ENCODE peak calls at places on chromosomes 1 and 21, in seven cellular contexts. E is SK-N-SH; T is CD8-positive, alpha-beta T cell; W is lower lobe of right lung; D is Calu3; S is fibroblast of mammary gland; G is PC-9. J is an unnamed sample.

GRCh38 chr1:116826818-116827606 is 72.8 kb downstream of the CD2 start:
- DNase-seq in S (peak; percentile 39), D (peak; percentile 1), W (no peak), E (no peak), G (no peak), T (no peak), J (no peak)

GRCh38 chr1:37438971-37439671 is 35.3 kb upstream of the ZC3H12A start:
- DNase-seq in E (no peak), G (no peak), D (no peak), W (no peak), T (no peak), S (no peak), J (no peak)

GRCh38 chr1:184051138-184051484 is 419 bp upstream of the TSEN15 start:
- DNase-seq in S (no peak), T (no peak), D (no peak), W (no peak), E (no peak), G (no peak), J (no peak)

GRCh38 chr1:147720557-147720956 is 39.8 kb downstream of the GJA5 start:
- DNase-seq in E (no peak), S (no peak), D (no peak), G (no peak), T (no peak), W (no peak), J (no peak)

GRCh38 chr1:70633004-70633403 is 221.9 kb downstream of the CTH start:
- DNase-seq in E (no peak), W (no peak), G (no peak), T (no peak), D (no peak), S (peak; percentile 3), J (no peak)

GRCh38 chr1:160066829-160067720 is 2.9 kb downstream of the KCNJ10 start:
- DNase-seq in D (no peak), W (no peak), G (no peak), E (no peak), T (no peak), S (no peak), J (no peak)

GRCh38 chr1:66929999-66930822 is 5.4 kb downstream of the MIER1 start:
- DNase-seq in D (peak; percentile 98), S (peak; percentile 88), W (peak; percentile 96), E (peak; percentile 95), T (peak; percentile 88), G (peak; percentile 72), J (peak; percentile 46)

GRCh38 chr1:17189632-17190525 is 15.0 kb upstream of the PADI1 start:
- DNase-seq in D (peak; percentile 74), W (no peak), S (peak; percentile 79), G (peak; percentile 90), E (no peak), T (no peak), J (no peak)

GRCh38 chr1:162023181-162023546 is 505 bp downstream of the OLFML2B start:
- DNase-seq in E (no peak), W (no peak), D (no peak), G (no peak), S (no peak), T (no peak), J (no peak)

GRCh38 chr1:227774721-227775665 is 39.8 kb downstream of the SNAP47 start:
- DNase-seq in G (no peak), D (no peak), E (no peak), W (no peak), S (peak; percentile 78), T (no peak), J (no peak)

GRCh38 chr21:28485301-28486022 is 507.2 kb downstream of the LTN1 start:
- DNase-seq in G (no peak), D (no peak), S (peak; percentile 93), T (no peak), E (no peak), W (no peak), J (no peak)

GRCh38 chr1:220290163-220290761 is 18.0 kb upstream of the RAB3GAP2 start:
- DNase-seq in T (no peak), D (no peak), W (no peak), E (no peak), G (no peak), S (no peak), J (no peak)

GRCh38 chr21:20083336-20083735 is 914.9 kb upstream of the NCAM2 start:
- DNase-seq in W (no peak), S (no peak), T (no peak), D (no peak), G (no peak), E (no peak), J (no peak)
- TF ChIP-seq CTCF in W (no peak), S (no peak), T (no peak), D (no peak), G (no peak), E (no peak), J (no peak)

GRCh38 chr21:34360488-34361241 is 3.1 kb upstream of the KCNE2 start:
- DNase-seq in D (no peak), W (no peak), G (no peak), S (no peak), E (no peak), T (no peak), J (no peak)
- TF ChIP-seq CTCF in D (no peak), W (no peak), G (no peak), S (no peak), E (no peak), T (no peak), J (peak; percentile 2)

GRCh38 chr1:153977250-153978240 is at the start of gene JTB:
- DNase-seq in E (peak; percentile 89), G (peak; percentile 73), T (peak; percentile 62), W (peak; percentile 95), D (peak; percentile 90), S (peak; percentile 78), J (peak; percentile 96)
- TF ChIP-seq CTCF in E (no peak), G (no peak), T (no peak), W (peak; percentile 7), D (no peak), S (no peak), J (no peak)

DNA sequence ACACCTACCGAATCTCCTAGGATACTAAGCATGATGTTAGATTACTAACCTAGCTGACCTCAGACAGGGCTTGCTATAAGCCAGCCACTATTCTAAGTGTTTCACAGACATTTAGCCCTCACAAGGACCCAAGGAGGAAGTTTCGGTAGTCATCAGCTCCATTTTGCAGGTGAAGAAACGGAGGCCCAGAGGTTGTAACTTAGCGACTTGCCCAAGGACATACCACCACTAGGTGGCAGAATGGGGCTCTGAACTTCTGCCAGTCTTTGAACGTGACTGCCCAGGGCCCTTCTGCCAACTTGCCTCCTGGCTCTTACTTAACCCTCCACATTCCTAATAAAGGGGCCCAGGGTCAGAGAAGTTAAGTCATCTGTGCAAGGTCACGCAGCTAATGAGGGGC is 283.5 kb downstream of the C1orf94 start:
- DNase-seq in T (no peak), G (no peak), W (peak; percentile 51), S (peak; percentile 6), D (peak; percentile 67), E (peak; percentile 37), J (no peak)
- TF ChIP-seq CTCF in T (peak; percentile 33), G (peak; percentile 70), W (peak; percentile 60), S (no peak), D (peak; percentile 78), E (peak; percentile 23), J (peak; percentile 54)

GRCh38 chr1:203612932-203613682 is 13.5 kb upstream of the ATP2B4 start:
- DNase-seq in T (no peak), G (no peak), S (no peak), E (no peak), D (no peak), W (no peak), J (no peak)

GRCh38 chr1:203619091-203619780 is 7.4 kb upstream of the ATP2B4 start:
- DNase-seq in T (no peak), W (no peak), E (no peak), S (no peak), G (no peak), D (no peak), J (no peak)

GRCh38 chr1:203610061-203610460 is 16.6 kb upstream of the ATP2B4 start:
- DNase-seq in T (no peak), D (no peak), W (no peak), G (no peak), S (no peak), E (no peak), J (no peak)

DNA sequence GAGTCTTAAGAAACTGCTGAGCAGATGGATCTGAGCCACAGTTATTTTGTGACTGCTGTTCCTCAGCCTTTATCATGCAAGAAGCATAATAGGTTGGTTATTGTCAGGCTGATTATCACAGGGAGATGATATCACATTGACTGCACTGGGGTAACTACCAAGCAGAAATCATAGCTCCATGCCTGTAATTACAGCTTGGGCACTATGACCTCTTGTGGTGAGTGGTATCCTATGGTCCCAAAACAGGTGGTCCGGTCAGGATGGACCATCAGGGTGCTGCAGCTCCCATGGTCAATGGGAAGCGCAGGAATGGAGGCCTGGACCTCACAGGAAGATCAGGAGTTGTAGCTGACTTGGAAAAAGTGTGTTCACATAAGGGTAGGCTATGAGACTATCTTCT is 11.4 kb upstream of the ATP2B4 start:
- DNase-seq in S (no peak), D (no peak), E (no peak), T (no peak), W (no peak), G (no peak), J (no peak)
- TF ChIP-seq CTCF in S (no peak), D (no peak), E (no peak), T (no peak), W (no peak), G (no peak), J (peak; percentile 5)

GRCh38 chr1:182003953-182004586 is 57.4 kb downstream of the ZNF648 start:
- DNase-seq in G (no peak), E (peak; percentile 6), D (no peak), S (no peak), W (no peak), T (no peak), J (no peak)
- TF ChIP-seq CTCF in G (no peak), E (no peak), D (no peak), S (no peak), W (no peak), T (no peak), J (no peak)

GRCh38 chr1:204445860-204446412 is 34.3 kb upstream of the PPP1R15B start:
- DNase-seq in E (peak; percentile 63), S (no peak), D (peak; percentile 60), T (no peak), G (no peak), W (no peak), J (no peak)
- TF ChIP-seq CTCF in E (peak; percentile 38), S (peak; percentile 50), D (no peak), T (no peak), G (no peak), W (no peak), J (peak; percentile 59)

J was measured in D721Med.